ENCODE peak calls at places on chromosome 22, in six cellular contexts. One of them, this sample, is unnamed.

GRCh38 chr22:33247758-33248157 is 189.6 kb upstream of the SYN3 start:
- DNase-seq in CD4-positive, CD25-positive, alpha-beta regulatory T cell: no peak
- DNase-seq in body of pancreas: no peak
- DNase-seq in dorsolateral prefrontal cortex: no peak
- DNase-seq in HAP-1: no peak
- DNase-seq in BJ: no peak
- DNase-seq in this sample: no peak

GRCh38 chr22:41285441-41285819 is 557 bp downstream of the RANGAP1 start:
- DNase-seq in CD4-positive, CD25-positive, alpha-beta regulatory T cell: peak; percentile 80
- DNase-seq in body of pancreas: peak; percentile 74
- DNase-seq in dorsolateral prefrontal cortex: peak; percentile 77
- DNase-seq in HAP-1: peak; percentile 54
- DNase-seq in BJ: no peak
- DNase-seq in this sample: no peak

GRCh38 chr22:48405741-48406140 is 1421.9 kb downstream of the BRD1 start:
- DNase-seq in CD4-positive, CD25-positive, alpha-beta regulatory T cell: no peak
- DNase-seq in body of pancreas: peak; percentile 69
- DNase-seq in dorsolateral prefrontal cortex: no peak
- DNase-seq in HAP-1: no peak
- DNase-seq in BJ: no peak
- DNase-seq in this sample: no peak

GRCh38 chr22:25448435-25449051 is 115.9 kb upstream of the GRK3 start:
- DNase-seq in CD4-positive, CD25-positive, alpha-beta regulatory T cell: peak; percentile 10
- DNase-seq in body of pancreas: no peak
- DNase-seq in dorsolateral prefrontal cortex: no peak
- DNase-seq in HAP-1: peak; percentile 35
- DNase-seq in BJ: no peak
- DNase-seq in this sample: no peak

GRCh38 chr22:50342651-50343540 is at the start of gene PPP6R2:
- DNase-seq in CD4-positive, CD25-positive, alpha-beta regulatory T cell: peak; percentile 82
- DNase-seq in body of pancreas: peak; percentile 80
- DNase-seq in dorsolateral prefrontal cortex: peak; percentile 93
- DNase-seq in HAP-1: peak; percentile 86
- DNase-seq in BJ: no peak
- DNase-seq in this sample: no peak

GRCh38 chr22:38835888-38836301 is 7.9 kb downstream of the NPTXR start:
- DNase-seq in CD4-positive, CD25-positive, alpha-beta regulatory T cell: no peak
- DNase-seq in body of pancreas: no peak
- DNase-seq in dorsolateral prefrontal cortex: no peak
- DNase-seq in HAP-1: no peak
- DNase-seq in BJ: no peak
- DNase-seq in this sample: no peak

GRCh38 chr22:33299245-33299956 is 241.2 kb upstream of the SYN3 start:
- DNase-seq in CD4-positive, CD25-positive, alpha-beta regulatory T cell: no peak
- DNase-seq in body of pancreas: no peak
- DNase-seq in dorsolateral prefrontal cortex: no peak
- DNase-seq in HAP-1: no peak
- DNase-seq in BJ: no peak
- DNase-seq in this sample: no peak

GRCh38 chr22:36384766-36385400 is 2.9 kb downstream of the MYH9 start:
- DNase-seq in CD4-positive, CD25-positive, alpha-beta regulatory T cell: peak; percentile 48
- DNase-seq in body of pancreas: no peak
- DNase-seq in dorsolateral prefrontal cortex: no peak
- DNase-seq in HAP-1: peak; percentile 43
- DNase-seq in BJ: no peak
- DNase-seq in this sample: peak; percentile 69

GRCh38 chr22:24871611-24872205 is 65.7 kb downstream of the SGSM1 start:
- DNase-seq in CD4-positive, CD25-positive, alpha-beta regulatory T cell: no peak
- DNase-seq in body of pancreas: no peak
- DNase-seq in dorsolateral prefrontal cortex: no peak
- DNase-seq in HAP-1: no peak
- DNase-seq in BJ: no peak
- DNase-seq in this sample: peak; percentile 99

GRCh38 chr22:17733484-17733883 is 40.8 kb downstream of the BID start:
- DNase-seq in CD4-positive, CD25-positive, alpha-beta regulatory T cell: no peak
- DNase-seq in body of pancreas: no peak
- DNase-seq in dorsolateral prefrontal cortex: no peak
- DNase-seq in HAP-1: no peak
- DNase-seq in BJ: no peak
- DNase-seq in this sample: no peak

GRCh38 chr22:50599816-50600454 is 658 bp upstream of the MAPK8IP2 start:
- DNase-seq in CD4-positive, CD25-positive, alpha-beta regulatory T cell: peak; percentile 35
- DNase-seq in body of pancreas: peak; percentile 51
- DNase-seq in dorsolateral prefrontal cortex: peak; percentile 73
- DNase-seq in HAP-1: peak; percentile 87
- DNase-seq in BJ: no peak
- DNase-seq in this sample: no peak

GRCh38 chr22:42397332-42398246 is 34.6 kb downstream of the NFAM1 start:
- DNase-seq in CD4-positive, CD25-positive, alpha-beta regulatory T cell: no peak
- DNase-seq in body of pancreas: peak; percentile 69
- DNase-seq in dorsolateral prefrontal cortex: no peak
- DNase-seq in HAP-1: no peak
- DNase-seq in BJ: no peak
- DNase-seq in this sample: no peak

GRCh38 chr22:44840611-44841322 is 88.4 kb downstream of the ARHGAP8 start:
- DNase-seq in CD4-positive, CD25-positive, alpha-beta regulatory T cell: no peak
- DNase-seq in body of pancreas: no peak
- DNase-seq in dorsolateral prefrontal cortex: no peak
- DNase-seq in HAP-1: no peak
- DNase-seq in BJ: no peak
- DNase-seq in this sample: no peak

GRCh38 chr22:21734540-21735197 is 925 bp downstream of the YPEL1 start:
- DNase-seq in CD4-positive, CD25-positive, alpha-beta regulatory T cell: no peak
- DNase-seq in body of pancreas: no peak
- DNase-seq in dorsolateral prefrontal cortex: no peak
- DNase-seq in HAP-1: no peak
- DNase-seq in BJ: no peak
- DNase-seq in this sample: no peak

GRCh38 chr22:38032681-38033521 is 24.3 kb upstream of the PICK1 start:
- DNase-seq in CD4-positive, CD25-positive, alpha-beta regulatory T cell: no peak
- DNase-seq in body of pancreas: peak; percentile 39
- DNase-seq in dorsolateral prefrontal cortex: no peak
- DNase-seq in HAP-1: no peak
- DNase-seq in BJ: peak; percentile 35
- DNase-seq in this sample: no peak

GRCh38 chr22:44667276-44667675 is 34.7 kb upstream of the PRR5 start:
- DNase-seq in CD4-positive, CD25-positive, alpha-beta regulatory T cell: no peak
- DNase-seq in body of pancreas: no peak
- DNase-seq in dorsolateral prefrontal cortex: no peak
- DNase-seq in HAP-1: no peak
- DNase-seq in BJ: no peak
- DNase-seq in this sample: no peak

GRCh38 chr22:17257578-17257977 is 38.3 kb upstream of the ADA2 start:
- DNase-seq in CD4-positive, CD25-positive, alpha-beta regulatory T cell: no peak
- DNase-seq in body of pancreas: no peak
- DNase-seq in dorsolateral prefrontal cortex: no peak
- DNase-seq in HAP-1: no peak
- DNase-seq in BJ: no peak
- DNase-seq in this sample: no peak

GRCh38 chr22:25167082-25167481 is 32.6 kb upstream of the CRYBB3 start:
- DNase-seq in CD4-positive, CD25-positive, alpha-beta regulatory T cell: no peak
- DNase-seq in body of pancreas: no peak
- DNase-seq in dorsolateral prefrontal cortex: no peak
- DNase-seq in HAP-1: no peak
- DNase-seq in BJ: no peak
- DNase-seq in this sample: no peak

GRCh38 chr22:50705219-50705691 is 32.6 kb downstream of the SHANK3 start:
- DNase-seq in CD4-positive, CD25-positive, alpha-beta regulatory T cell: no peak
- DNase-seq in body of pancreas: peak; percentile 58
- DNase-seq in dorsolateral prefrontal cortex: peak; percentile 79
- DNase-seq in HAP-1: peak; percentile 76
- DNase-seq in BJ: no peak
- DNase-seq in this sample: peak; percentile 88

GRCh38 chr22:43401661-43402060 is 10.2 kb upstream of the MPPED1 start:
- DNase-seq in CD4-positive, CD25-positive, alpha-beta regulatory T cell: no peak
- DNase-seq in body of pancreas: no peak
- DNase-seq in dorsolateral prefrontal cortex: no peak
- DNase-seq in HAP-1: no peak
- DNase-seq in BJ: no peak
- DNase-seq in this sample: no peak

GRCh38 chr22:22911327-22912134 is 23.9 kb downstream of the IGLL5 start:
- DNase-seq in CD4-positive, CD25-positive, alpha-beta regulatory T cell: no peak
- DNase-seq in body of pancreas: no peak
- DNase-seq in dorsolateral prefrontal cortex: no peak
- DNase-seq in HAP-1: no peak
- DNase-seq in BJ: no peak
- DNase-seq in this sample: no peak
- H3K4me3 ChIP-seq in CD4-positive, CD25-positive, alpha-beta regulatory T cell: no peak overlapping the region
- H3K4me3 ChIP-seq in body of pancreas: no peak overlapping the region
- H3K4me3 ChIP-seq in dorsolateral prefrontal cortex: no peak overlapping the region
- H3K4me3 ChIP-seq in HAP-1: no peak overlapping the region
- H3K4me3 ChIP-seq in BJ: no peak overlapping the region
- H3K4me3 ChIP-seq in this sample: no peak overlapping the region

DNA sequence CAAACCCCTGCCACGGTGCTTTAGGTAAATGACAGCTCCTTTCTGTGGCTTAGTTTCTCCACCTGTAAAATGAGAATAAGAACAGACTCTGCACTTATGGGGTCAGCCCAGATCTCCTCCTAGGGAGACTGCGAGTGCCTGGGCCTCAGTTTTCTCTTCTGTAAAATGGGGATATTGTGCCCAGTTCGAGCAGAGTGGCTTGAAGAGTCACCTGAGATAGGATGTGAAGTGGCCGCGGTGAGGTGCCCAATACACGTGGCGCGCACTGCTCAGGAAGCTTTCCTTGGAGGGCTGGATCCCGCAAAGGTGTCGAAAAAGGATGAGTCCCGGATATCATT is 467 bp upstream of the EMID1 start:
- DNase-seq in CD4-positive, CD25-positive, alpha-beta regulatory T cell: no peak
- DNase-seq in body of pancreas: peak; percentile 39
- DNase-seq in dorsolateral prefrontal cortex: no peak
- DNase-seq in HAP-1: no peak
- DNase-seq in BJ: no peak
- DNase-seq in this sample: no peak
- H3K4me3 ChIP-seq in CD4-positive, CD25-positive, alpha-beta regulatory T cell: no peak overlapping the region
- H3K4me3 ChIP-seq in body of pancreas: no peak overlapping the region
- H3K4me3 ChIP-seq in dorsolateral prefrontal cortex: peak overlapping the region; percentile 57
- H3K4me3 ChIP-seq in HAP-1: peak overlapping the region; percentile 38
- H3K4me3 ChIP-seq in BJ: peak overlapping the region; percentile 30
- H3K4me3 ChIP-seq in this sample: peak overlapping the region; percentile 65

GRCh38 chr22:31637375-31637937 is 24.6 kb downstream of the PISD start:
- DNase-seq in CD4-positive, CD25-positive, alpha-beta regulatory T cell: no peak
- DNase-seq in body of pancreas: peak; percentile 52
- DNase-seq in dorsolateral prefrontal cortex: no peak
- DNase-seq in HAP-1: no peak
- DNase-seq in BJ: no peak
- DNase-seq in this sample: no peak
- H3K4me3 ChIP-seq in CD4-positive, CD25-positive, alpha-beta regulatory T cell: no peak overlapping the region
- H3K4me3 ChIP-seq in body of pancreas: no peak overlapping the region
- H3K4me3 ChIP-seq in dorsolateral prefrontal cortex: peak overlapping the region; percentile 19
- H3K4me3 ChIP-seq in HAP-1: no peak overlapping the region
- H3K4me3 ChIP-seq in BJ: no peak overlapping the region
- H3K4me3 ChIP-seq in this sample: no peak overlapping the region

GRCh38 chr22:19715286-19715939 is 1.1 kb downstream of the SEPTIN5 start:
- DNase-seq in CD4-positive, CD25-positive, alpha-beta regulatory T cell: no peak
- DNase-seq in body of pancreas: no peak
- DNase-seq in dorsolateral prefrontal cortex: no peak
- DNase-seq in HAP-1: no peak
- DNase-seq in BJ: no peak
- DNase-seq in this sample: no peak

GRCh38 chr22:19716041-19716828 is 1.9 kb downstream of the SEPTIN5 start:
- DNase-seq in CD4-positive, CD25-positive, alpha-beta regulatory T cell: no peak
- DNase-seq in body of pancreas: no peak
- DNase-seq in dorsolateral prefrontal cortex: no peak
- DNase-seq in HAP-1: no peak
- DNase-seq in BJ: no peak
- DNase-seq in this sample: no peak

GRCh38 chr22:19717181-19717580 is 2.9 kb downstream of the SEPTIN5 start:
- DNase-seq in CD4-positive, CD25-positive, alpha-beta regulatory T cell: no peak
- DNase-seq in body of pancreas: no peak
- DNase-seq in dorsolateral prefrontal cortex: no peak
- DNase-seq in HAP-1: no peak
- DNase-seq in BJ: no peak
- DNase-seq in this sample: no peak

GRCh38 chr22:19717691-19718254 is 3.5 kb downstream of the SEPTIN5 start:
- DNase-seq in CD4-positive, CD25-positive, alpha-beta regulatory T cell: peak; percentile 69
- DNase-seq in body of pancreas: peak; percentile 66
- DNase-seq in dorsolateral prefrontal cortex: peak; percentile 85
- DNase-seq in HAP-1: peak; percentile 85
- DNase-seq in BJ: peak; percentile 10
- DNase-seq in this sample: peak; percentile 47

DNA sequence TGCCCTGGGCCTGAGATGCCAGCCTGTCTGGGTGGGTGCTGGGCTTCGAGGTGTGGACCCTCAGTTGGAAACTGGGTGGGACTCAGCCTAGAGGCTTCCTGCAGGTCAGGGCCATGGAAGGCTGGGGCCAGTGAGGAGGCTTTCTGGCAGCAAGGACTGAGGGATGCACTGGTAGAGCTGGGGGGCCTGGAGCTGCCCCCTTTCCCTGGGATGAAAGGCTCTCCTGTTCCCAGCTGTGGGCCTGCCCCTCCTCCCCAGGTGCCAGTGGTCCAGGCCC is 2.5 kb downstream of the SEPTIN5 start:
- DNase-seq in CD4-positive, CD25-positive, alpha-beta regulatory T cell: no peak
- DNase-seq in body of pancreas: no peak
- DNase-seq in dorsolateral prefrontal cortex: no peak
- DNase-seq in HAP-1: no peak
- DNase-seq in BJ: no peak
- DNase-seq in this sample: no peak
- H3K4me3 ChIP-seq in CD4-positive, CD25-positive, alpha-beta regulatory T cell: no peak overlapping the region
- H3K4me3 ChIP-seq in body of pancreas: no peak overlapping the region
- H3K4me3 ChIP-seq in dorsolateral prefrontal cortex: no peak overlapping the region
- H3K4me3 ChIP-seq in HAP-1: no peak overlapping the region
- H3K4me3 ChIP-seq in BJ: no peak overlapping the region
- H3K4me3 ChIP-seq in this sample: no peak overlapping the region

GRCh38 chr22:26893711-26894110 is 236.3 kb downstream of the MIAT start:
- DNase-seq in CD4-positive, CD25-positive, alpha-beta regulatory T cell: no peak
- DNase-seq in body of pancreas: no peak
- DNase-seq in dorsolateral prefrontal cortex: no peak
- DNase-seq in HAP-1: no peak
- DNase-seq in BJ: no peak
- DNase-seq in this sample: no peak

GRCh38 chr22:26894362-26894761 is 237.0 kb downstream of the MIAT start:
- DNase-seq in CD4-positive, CD25-positive, alpha-beta regulatory T cell: no peak
- DNase-seq in body of pancreas: no peak
- DNase-seq in dorsolateral prefrontal cortex: no peak
- DNase-seq in HAP-1: no peak
- DNase-seq in BJ: no peak
- DNase-seq in this sample: no peak

GRCh38 chr22:26892401-26893033 is 235.1 kb downstream of the MIAT start:
- DNase-seq in CD4-positive, CD25-positive, alpha-beta regulatory T cell: no peak
- DNase-seq in body of pancreas: peak; percentile 58
- DNase-seq in dorsolateral prefrontal cortex: no peak
- DNase-seq in HAP-1: no peak
- DNase-seq in BJ: no peak
- DNase-seq in this sample: no peak

GRCh38 chr22:26893034-26893710 is 235.8 kb downstream of the MIAT start:
- DNase-seq in CD4-positive, CD25-positive, alpha-beta regulatory T cell: no peak
- DNase-seq in body of pancreas: no peak
- DNase-seq in dorsolateral prefrontal cortex: no peak
- DNase-seq in HAP-1: no peak
- DNase-seq in BJ: no peak
- DNase-seq in this sample: no peak

GRCh38 chr22:26894766-26895485 is 237.5 kb downstream of the MIAT start:
- DNase-seq in CD4-positive, CD25-positive, alpha-beta regulatory T cell: no peak
- DNase-seq in body of pancreas: peak; percentile 54
- DNase-seq in dorsolateral prefrontal cortex: no peak
- DNase-seq in HAP-1: no peak
- DNase-seq in BJ: peak; percentile 89
- DNase-seq in this sample: no peak
- H3K4me3 ChIP-seq in CD4-positive, CD25-positive, alpha-beta regulatory T cell: no peak overlapping the region
- H3K4me3 ChIP-seq in body of pancreas: no peak overlapping the region
- H3K4me3 ChIP-seq in dorsolateral prefrontal cortex: no peak overlapping the region
- H3K4me3 ChIP-seq in HAP-1: no peak overlapping the region
- H3K4me3 ChIP-seq in BJ: no peak overlapping the region
- H3K4me3 ChIP-seq in this sample: no peak overlapping the region

GRCh38 chr22:35219012-35219411 is 38.3 kb upstream of the HMGXB4 start:
- DNase-seq in CD4-positive, CD25-positive, alpha-beta regulatory T cell: no peak
- DNase-seq in body of pancreas: no peak
- DNase-seq in dorsolateral prefrontal cortex: no peak
- DNase-seq in HAP-1: no peak
- DNase-seq in BJ: peak; percentile 25
- DNase-seq in this sample: no peak
- H3K4me3 ChIP-seq in CD4-positive, CD25-positive, alpha-beta regulatory T cell: no peak overlapping the region
- H3K4me3 ChIP-seq in body of pancreas: no peak overlapping the region
- H3K4me3 ChIP-seq in dorsolateral prefrontal cortex: no peak overlapping the region
- H3K4me3 ChIP-seq in HAP-1: no peak overlapping the region
- H3K4me3 ChIP-seq in BJ: no peak overlapping the region
- H3K4me3 ChIP-seq in this sample: no peak overlapping the region

This sample was measured in Jurkat, Clone E6-1.